ENCODE peak calls at places on chromosomes 7 and 10, in five cellular contexts. One of them, this sample, is unnamed.

GRCh38 chr7:133568544-133568943 is 315.7 kb downstream of the EXOC4 start:
- DNase-seq in stromal cell of bone marrow: no peak
- DNase-seq in fibroblast of the conjunctiva: no peak
- DNase-seq in adrenal gland: no peak
- DNase-seq in AG04450: no peak
- DNase-seq in this sample: no peak

GRCh38 chr10:85600744-85601081 is 765.9 kb downstream of the GRID1 start:
- DNase-seq in adrenal gland: no peak
- DNase-seq in AG04450: no peak
- DNase-seq in stromal cell of bone marrow: no peak
- DNase-seq in fibroblast of the conjunctiva: no peak
- DNase-seq in this sample: no peak

GRCh38 chr7:134553976-134554375 is 5.1 kb downstream of the AKR1B15 start:
- DNase-seq in AG04450: no peak
- DNase-seq in fibroblast of the conjunctiva: no peak
- DNase-seq in stromal cell of bone marrow: no peak
- DNase-seq in adrenal gland: no peak
- DNase-seq in this sample: no peak

GRCh38 chr7:42495251-42495650 is 258.2 kb upstream of the GLI3 start:
- DNase-seq in fibroblast of the conjunctiva: no peak
- DNase-seq in stromal cell of bone marrow: no peak
- DNase-seq in adrenal gland: no peak
- DNase-seq in AG04450: no peak
- DNase-seq in this sample: no peak

GRCh38 chr10:97922378-97922758 is 72.7 kb downstream of the GOLGA7B start:
- DNase-seq in stromal cell of bone marrow: no peak
- DNase-seq in AG04450: no peak
- DNase-seq in fibroblast of the conjunctiva: no peak
- DNase-seq in adrenal gland: no peak
- DNase-seq in this sample: no peak

GRCh38 chr7:25851332-25852248 is 300.4 kb upstream of the NFE2L3 start:
- DNase-seq in stromal cell of bone marrow: peak; percentile 75
- DNase-seq in fibroblast of the conjunctiva: peak; percentile 75
- DNase-seq in adrenal gland: peak; percentile 83
- DNase-seq in AG04450: peak; percentile 57
- DNase-seq in this sample: peak; percentile 30

GRCh38 chr7:25565949-25566348 is 337.7 kb upstream of the NPVF start:
- DNase-seq in fibroblast of the conjunctiva: peak; percentile 55
- DNase-seq in AG04450: peak; percentile 61
- DNase-seq in adrenal gland: peak; percentile 34
- DNase-seq in stromal cell of bone marrow: peak; percentile 48
- DNase-seq in this sample: peak; percentile 22

GRCh38 chr10:97851341-97852001 is 1.8 kb downstream of the GOLGA7B start:
- DNase-seq in fibroblast of the conjunctiva: no peak
- DNase-seq in adrenal gland: no peak
- DNase-seq in AG04450: no peak
- DNase-seq in stromal cell of bone marrow: no peak
- DNase-seq in this sample: no peak

GRCh38 chr10:37952051-37952815 is 24.2 kb downstream of the ZNF25 start:
- DNase-seq in AG04450: no peak
- DNase-seq in fibroblast of the conjunctiva: no peak
- DNase-seq in stromal cell of bone marrow: no peak
- DNase-seq in adrenal gland: no peak
- DNase-seq in this sample: no peak

GRCh38 chr7:43689115-43689514 is 40.2 kb downstream of the COA1 start:
- DNase-seq in adrenal gland: no peak
- DNase-seq in stromal cell of bone marrow: no peak
- DNase-seq in AG04450: no peak
- DNase-seq in fibroblast of the conjunctiva: no peak
- DNase-seq in this sample: no peak

GRCh38 chr7:15778191-15778590 is 91.7 kb upstream of the MEOX2 start:
- DNase-seq in adrenal gland: no peak
- DNase-seq in fibroblast of the conjunctiva: no peak
- DNase-seq in AG04450: no peak
- DNase-seq in stromal cell of bone marrow: no peak
- DNase-seq in this sample: no peak

GRCh38 chr7:120931243-120931642 is 19.3 kb upstream of the ING3 start:
- DNase-seq in AG04450: no peak
- DNase-seq in adrenal gland: no peak
- DNase-seq in stromal cell of bone marrow: no peak
- DNase-seq in fibroblast of the conjunctiva: no peak
- DNase-seq in this sample: no peak

GRCh38 chr10:31921031-31921430 is 7.6 kb downstream of the ARHGAP12 start:
- DNase-seq in fibroblast of the conjunctiva: no peak
- DNase-seq in adrenal gland: no peak
- DNase-seq in stromal cell of bone marrow: no peak
- DNase-seq in AG04450: no peak
- DNase-seq in this sample: no peak

GRCh38 chr7:149720372-149721083 is 52.9 kb downstream of the ZNF467 start:
- DNase-seq in adrenal gland: peak; percentile 48
- DNase-seq in stromal cell of bone marrow: no peak
- DNase-seq in AG04450: no peak
- DNase-seq in fibroblast of the conjunctiva: peak; percentile 13
- DNase-seq in this sample: no peak

GRCh38 chr10:114413398-114413797 is 9.1 kb upstream of the AFAP1L2 start:
- DNase-seq in AG04450: no peak
- DNase-seq in stromal cell of bone marrow: no peak
- DNase-seq in fibroblast of the conjunctiva: no peak
- DNase-seq in adrenal gland: peak; percentile 66
- DNase-seq in this sample: no peak

GRCh38 chr7:104005197-104005596 is 15.7 kb upstream of the RELN start:
- DNase-seq in adrenal gland: no peak
- DNase-seq in AG04450: no peak
- DNase-seq in stromal cell of bone marrow: no peak
- DNase-seq in fibroblast of the conjunctiva: no peak
- DNase-seq in this sample: no peak

GRCh38 chr10:97999066-97999908 is 31.1 kb downstream of the CRTAC1 start:
- DNase-seq in fibroblast of the conjunctiva: no peak
- DNase-seq in stromal cell of bone marrow: no peak
- DNase-seq in adrenal gland: no peak
- DNase-seq in AG04450: no peak
- DNase-seq in this sample: no peak

GRCh38 chr10:116763440-116763839 is 21.1 kb upstream of the HSPA12A start:
- DNase-seq in stromal cell of bone marrow: no peak
- DNase-seq in adrenal gland: no peak
- DNase-seq in AG04450: no peak
- DNase-seq in fibroblast of the conjunctiva: no peak
- DNase-seq in this sample: no peak

GRCh38 chr7:129950191-129950940 is 2.4 kb downstream of the UBE2H start:
- DNase-seq in stromal cell of bone marrow: no peak
- DNase-seq in fibroblast of the conjunctiva: no peak
- DNase-seq in AG04450: no peak
- DNase-seq in adrenal gland: peak; percentile 22
- DNase-seq in this sample: no peak

GRCh38 chr7:76223286-76223972 is 21.7 kb downstream of the SRRM3 start:
- DNase-seq in adrenal gland: no peak
- DNase-seq in fibroblast of the conjunctiva: no peak
- DNase-seq in AG04450: no peak
- DNase-seq in stromal cell of bone marrow: no peak
- DNase-seq in this sample: no peak

GRCh38 chr7:130880668-130881067 is 146.7 kb upstream of the KLF14 start:
- DNase-seq in fibroblast of the conjunctiva: no peak
- DNase-seq in adrenal gland: no peak
- DNase-seq in AG04450: no peak
- DNase-seq in stromal cell of bone marrow: no peak
- DNase-seq in this sample: no peak

GRCh38 chr10:53697038-53697437 is 924.5 kb upstream of the MBL2 start:
- DNase-seq in AG04450: no peak
- DNase-seq in stromal cell of bone marrow: no peak
- DNase-seq in adrenal gland: no peak
- DNase-seq in fibroblast of the conjunctiva: no peak
- DNase-seq in this sample: no peak

GRCh38 chr10:34711500-34711899 is 103.6 kb downstream of the PARD3 start:
- DNase-seq in stromal cell of bone marrow: no peak
- DNase-seq in AG04450: no peak
- DNase-seq in adrenal gland: no peak
- DNase-seq in fibroblast of the conjunctiva: no peak
- DNase-seq in this sample: no peak

GRCh38 chr10:78925800-78926319 is 142.9 kb upstream of the ZMIZ1 start:
- DNase-seq in AG04450: peak; percentile 88
- DNase-seq in fibroblast of the conjunctiva: peak; percentile 50
- DNase-seq in adrenal gland: peak; percentile 49
- DNase-seq in stromal cell of bone marrow: peak; percentile 96
- DNase-seq in this sample: no peak

GRCh38 chr10:125284875-125285597 is 124.7 kb upstream of the CTBP2 start:
- DNase-seq in stromal cell of bone marrow: no peak
- DNase-seq in AG04450: no peak
- DNase-seq in adrenal gland: no peak
- DNase-seq in fibroblast of the conjunctiva: no peak
- DNase-seq in this sample: no peak

GRCh38 chr7:128737441-128737840 is 1.7 kb upstream of the CALU start:
- DNase-seq in stromal cell of bone marrow: no peak
- DNase-seq in adrenal gland: no peak
- DNase-seq in fibroblast of the conjunctiva: no peak
- DNase-seq in AG04450: no peak
- DNase-seq in this sample: no peak

GRCh38 chr7:41134242-41134872 is 568.5 kb downstream of the INHBA start:
- DNase-seq in AG04450: no peak
- DNase-seq in fibroblast of the conjunctiva: no peak
- DNase-seq in stromal cell of bone marrow: peak; percentile 28
- DNase-seq in adrenal gland: no peak
- DNase-seq in this sample: no peak